ENCODE peak calls at places on chromosomes 11 and 22, in nine cellular contexts. P, E, L, N, O, G, H, K and I are unnamed samples.

GRCh38 chr11:79942071-79942470 is 501.2 kb upstream of the TENM4 start:
- DNase-seq in N (peak), E (no peak), G (peak), K (no peak), P (no peak), L (no peak), H (no peak), O (no peak), I (no peak)

GRCh38 chr11:48055292-48056132 is 75.2 kb downstream of the PTPRJ start:
- DNase-seq in L (peak), O (no peak), E (no peak), H (peak), K (no peak), P (no peak), G (peak), N (peak), I (peak)

GRCh38 chr11:19633276-19633675 is 79.4 kb upstream of the NAV2 start:
- DNase-seq in K (no peak), E (peak), G (no peak), H (peak), P (no peak), O (peak), L (no peak), N (no peak), I (no peak)

GRCh38 chr22:28231423-28231822 is 312.4 kb upstream of the PITPNB start:
- DNase-seq in H (peak), P (peak), K (no peak), O (no peak), G (peak), N (no peak), E (peak), L (no peak), I (no peak)

GRCh38 chr11:19661827-19662226 is 50.8 kb upstream of the NAV2 start:
- DNase-seq in G (no peak), O (no peak), K (no peak), E (no peak), N (no peak), P (no peak), L (no peak), H (no peak), I (no peak)

GRCh38 chr11:102390667-102391449 is 43.8 kb downstream of the BIRC2 start:
- DNase-seq in O (no peak), H (peak), E (peak), P (peak), G (peak), L (peak), N (peak), K (peak), I (peak)

GRCh38 chr11:88402784-88403183 is 65.2 kb upstream of the CTSC start:
- DNase-seq in H (peak), O (no peak), N (peak), L (no peak), P (no peak), E (peak), G (peak), K (no peak), I (no peak)

GRCh38 chr11:130804306-130805077 is 111.8 kb downstream of the SNX19 start:
- DNase-seq in E (no peak), K (no peak), N (no peak), O (no peak), P (no peak), L (peak), G (no peak), H (no peak), I (no peak)

GRCh38 chr11:132925825-132926469 is 606.4 kb downstream of the OPCML start:
- DNase-seq in K (peak), N (no peak), E (no peak), G (no peak), H (no peak), O (no peak), L (no peak), P (no peak), I (no peak)

GRCh38 chr11:77052531-77052930 is 14.2 kb upstream of the CAPN5 start:
- DNase-seq in H (no peak), K (no peak), O (no peak), P (no peak), E (no peak), N (no peak), L (no peak), G (no peak), I (no peak)

DNA sequence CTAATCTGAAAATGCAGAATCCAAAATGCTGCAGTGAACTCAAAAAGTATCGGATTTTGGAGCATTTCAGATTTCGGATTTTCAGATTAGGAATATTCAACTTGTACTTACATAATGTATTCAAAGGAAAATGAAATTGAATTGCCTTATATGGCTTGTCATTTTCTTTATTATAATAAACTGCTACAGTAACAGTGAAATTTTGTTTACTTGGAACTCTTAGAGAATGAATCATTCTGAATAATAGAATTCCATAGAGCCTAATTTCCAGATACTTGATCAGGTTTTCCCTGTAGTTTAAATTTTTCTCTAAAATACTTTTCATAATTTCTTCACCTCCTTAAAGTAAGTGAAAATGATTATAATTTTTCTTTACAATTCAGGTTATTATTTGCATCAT is 17.3 kb downstream of the TTC17 start:
- DNase-seq in H (no peak), N (no peak), K (no peak), E (no peak), G (no peak), P (no peak), L (no peak), O (no peak), I (no peak)
- H3K4me3 ChIP-seq in H (no peak), N (no peak), K (no peak), E (no peak), G (no peak), P (no peak), L (no peak), O (no peak), I (no peak)

DNA sequence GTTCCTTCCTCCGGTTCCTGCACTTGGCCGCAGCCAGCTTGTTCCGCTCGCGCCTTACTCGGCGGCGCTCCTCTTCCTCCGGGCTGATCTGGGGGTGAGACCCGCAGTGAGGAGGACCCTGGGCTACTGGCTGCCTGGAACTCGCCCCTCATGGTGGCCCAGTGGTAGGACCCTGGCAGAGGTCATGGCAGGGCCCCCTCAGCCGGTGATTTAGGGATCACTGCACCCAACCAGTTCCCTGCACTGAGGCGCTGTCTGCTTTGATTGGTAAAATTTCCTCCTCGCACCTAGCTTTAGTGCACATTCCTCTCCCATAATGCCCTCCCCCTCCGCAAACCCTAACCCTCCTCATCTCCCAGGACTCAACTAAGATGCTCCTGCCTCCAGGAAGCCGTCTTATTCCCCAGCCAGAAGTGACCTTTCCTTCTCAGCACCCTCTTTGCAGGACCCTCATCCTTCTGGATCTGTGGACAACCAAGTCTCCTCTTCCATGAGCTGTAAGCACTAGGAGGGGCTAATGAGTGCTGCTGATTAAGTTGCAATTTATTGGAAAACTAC is 3.6 kb downstream of the CCDC85B start:
- DNase-seq in G (no peak), P (no peak), K (no peak), H (no peak), L (peak), E (no peak), N (no peak), O (peak), I (no peak)
- H3K4me3 ChIP-seq in G (no peak), P (no peak), K (no peak), H (no peak), L (peak), E (no peak), N (no peak), O (no peak), I (peak)

GRCh38 chr11:119420631-119421030 is 2.3 kb downstream of the THY1 start:
- DNase-seq in N (no peak), G (no peak), H (no peak), P (no peak), O (no peak), L (no peak), K (no peak), E (no peak), I (no peak)
- H3K4me3 ChIP-seq in N (no peak), G (peak), H (no peak), P (peak), O (no peak), L (no peak), K (no peak), E (peak), I (no peak)

DNA sequence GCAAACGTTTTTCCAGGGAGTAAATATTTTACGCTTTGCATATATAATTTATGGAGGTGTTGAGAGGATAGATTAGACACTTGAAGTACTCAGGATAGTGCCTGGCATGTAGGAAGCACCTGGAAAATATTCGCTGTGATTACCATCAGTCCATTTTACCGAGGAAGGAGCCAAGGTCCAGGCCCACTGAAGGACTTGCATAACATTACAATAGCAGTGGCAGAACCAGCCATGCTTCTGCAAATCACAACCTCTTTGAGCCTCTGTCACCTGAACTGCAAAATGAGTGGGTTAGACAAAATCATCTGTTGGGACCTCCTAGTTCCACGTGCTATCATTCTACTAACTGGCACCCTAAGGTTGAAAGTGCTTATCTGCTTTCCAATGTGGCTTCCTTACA is 5.4 kb downstream of the FUT4 start:
- DNase-seq in L (no peak), E (no peak), O (no peak), G (no peak), H (no peak), P (no peak), N (no peak), K (no peak), I (no peak)
- H3K4me3 ChIP-seq in L (no peak), E (no peak), O (no peak), G (no peak), H (no peak), P (no peak), N (no peak), K (no peak), I (no peak)

DNA sequence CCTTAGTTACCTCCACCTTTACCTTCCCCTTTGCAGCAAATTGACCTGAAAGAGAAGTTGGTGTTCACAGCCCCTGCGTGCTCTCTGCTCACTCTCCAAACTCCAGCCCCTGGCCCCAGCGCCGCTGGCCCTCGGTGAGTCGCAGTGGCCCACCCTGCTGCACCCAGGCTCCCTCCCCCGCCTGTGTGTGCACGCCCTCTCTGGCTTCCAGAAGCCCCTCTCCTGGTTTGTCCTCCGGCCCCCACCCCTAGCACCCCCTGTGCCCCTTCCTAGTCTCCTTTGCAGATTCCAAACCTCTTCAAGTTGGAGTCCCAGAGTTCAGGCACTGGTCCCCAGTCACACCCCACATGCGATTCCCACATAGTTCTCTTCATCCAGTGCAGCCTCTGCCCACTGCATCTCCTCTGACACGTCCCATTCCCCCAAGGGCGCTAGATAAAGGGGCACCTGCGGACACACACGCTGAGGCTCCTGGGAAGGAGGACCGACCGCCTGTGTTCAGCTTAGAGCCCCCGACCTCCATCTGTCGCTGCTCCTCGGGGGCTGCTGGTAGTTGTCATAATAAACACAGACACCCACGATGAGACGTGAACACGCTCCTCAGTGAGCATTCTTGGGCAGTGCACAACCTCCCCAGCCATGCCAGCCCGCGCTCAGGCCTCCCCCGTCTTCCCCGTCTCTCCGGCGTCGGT is 1.5 kb upstream of the PHRF1 start:
- DNase-seq in L (no peak), H (no peak), O (no peak), G (no peak), K (no peak), P (no peak), E (no peak), N (no peak), I (no peak)
- H3K4me3 ChIP-seq in L (peak), H (peak), O (peak), G (peak), K (peak), P (peak), E (peak), N (peak), I (peak)

DNA sequence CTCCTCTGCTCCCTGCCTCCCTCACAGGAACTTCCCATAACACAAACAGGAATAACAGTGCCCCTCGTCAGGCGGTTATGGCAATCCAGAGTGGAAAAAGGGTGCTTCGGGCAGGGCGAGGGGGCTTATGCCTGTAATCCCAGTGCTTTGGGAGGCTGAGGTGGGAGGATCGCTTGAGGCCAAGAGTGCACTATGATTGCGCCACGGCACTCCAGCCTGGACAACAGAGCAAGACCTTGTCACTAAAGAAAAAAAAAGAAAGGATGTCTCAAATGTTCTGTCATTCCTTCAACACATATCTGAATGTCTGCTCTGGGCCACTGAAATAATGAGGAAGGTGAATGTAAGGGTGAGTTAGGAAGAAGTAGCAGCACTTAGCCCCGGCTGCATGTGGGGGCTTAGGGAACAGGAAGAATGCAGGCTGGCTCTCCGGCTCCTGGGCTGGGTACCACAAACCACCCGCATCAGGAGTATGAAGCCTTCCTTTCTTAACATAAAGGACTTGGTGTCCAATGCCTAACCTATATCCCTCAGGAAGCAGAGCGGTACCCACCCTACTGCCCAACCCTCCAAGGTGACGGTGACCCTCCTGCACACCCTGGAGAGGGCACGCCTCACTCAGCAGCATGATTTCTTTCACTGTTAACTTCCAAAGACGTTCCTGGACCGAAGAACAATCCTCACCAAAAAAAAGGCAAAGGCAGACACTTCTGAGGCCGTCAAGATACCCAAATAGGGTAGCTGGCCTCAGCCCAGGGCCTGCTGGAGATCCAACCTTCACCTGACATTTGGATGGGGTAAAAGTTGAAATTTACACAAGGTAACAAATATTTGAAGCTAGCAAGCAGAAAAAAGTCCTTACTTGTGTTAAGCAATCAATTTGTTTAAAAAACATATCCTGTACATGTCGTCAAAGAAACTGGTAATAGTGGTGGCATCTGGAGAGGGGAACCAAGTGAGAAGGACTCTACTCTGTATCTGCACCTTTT is 3.8 kb downstream of the CPT1A start:
- DNase-seq in L (no peak), O (no peak), E (no peak), K (peak), H (no peak), G (no peak), N (no peak), P (no peak), I (no peak)
- H3K4me3 ChIP-seq in L (no peak), O (no peak), E (peak), K (no peak), H (no peak), G (no peak), N (no peak), P (no peak), I (peak)

GRCh38 chr22:23215294-23216204 is 35.2 kb downstream of the BCR start:
- DNase-seq in O (no peak), E (peak), N (peak), P (no peak), K (no peak), H (no peak), L (no peak), G (peak), I (no peak)
- H3K4me3 ChIP-seq in O (no peak), E (no peak), N (no peak), P (no peak), K (no peak), H (no peak), L (no peak), G (no peak), I (peak)

DNA sequence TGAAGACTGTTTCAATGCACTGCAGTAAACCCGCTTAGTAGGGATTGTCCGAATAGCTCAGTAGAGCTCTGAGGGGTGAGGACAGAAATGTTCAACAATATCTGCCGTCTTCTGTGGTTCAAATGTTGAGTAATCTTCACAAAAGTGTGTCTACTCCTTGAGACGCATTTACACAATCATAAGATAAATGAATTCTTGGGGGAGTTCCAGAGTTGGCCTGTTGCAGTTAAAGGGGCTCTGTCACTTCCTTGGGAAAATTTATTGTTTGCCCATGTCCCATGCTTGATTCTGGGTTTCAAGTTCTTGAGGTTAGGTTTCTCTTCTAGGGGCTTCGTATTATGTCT is 614 bp downstream of the ANO3 start:
- DNase-seq in N (no peak), P (no peak), E (no peak), K (no peak), G (no peak), O (no peak), L (no peak), H (no peak), I (no peak)
- H3K4me3 ChIP-seq in N (no peak), P (peak), E (no peak), K (no peak), G (no peak), O (no peak), L (no peak), H (no peak), I (no peak)

DNA sequence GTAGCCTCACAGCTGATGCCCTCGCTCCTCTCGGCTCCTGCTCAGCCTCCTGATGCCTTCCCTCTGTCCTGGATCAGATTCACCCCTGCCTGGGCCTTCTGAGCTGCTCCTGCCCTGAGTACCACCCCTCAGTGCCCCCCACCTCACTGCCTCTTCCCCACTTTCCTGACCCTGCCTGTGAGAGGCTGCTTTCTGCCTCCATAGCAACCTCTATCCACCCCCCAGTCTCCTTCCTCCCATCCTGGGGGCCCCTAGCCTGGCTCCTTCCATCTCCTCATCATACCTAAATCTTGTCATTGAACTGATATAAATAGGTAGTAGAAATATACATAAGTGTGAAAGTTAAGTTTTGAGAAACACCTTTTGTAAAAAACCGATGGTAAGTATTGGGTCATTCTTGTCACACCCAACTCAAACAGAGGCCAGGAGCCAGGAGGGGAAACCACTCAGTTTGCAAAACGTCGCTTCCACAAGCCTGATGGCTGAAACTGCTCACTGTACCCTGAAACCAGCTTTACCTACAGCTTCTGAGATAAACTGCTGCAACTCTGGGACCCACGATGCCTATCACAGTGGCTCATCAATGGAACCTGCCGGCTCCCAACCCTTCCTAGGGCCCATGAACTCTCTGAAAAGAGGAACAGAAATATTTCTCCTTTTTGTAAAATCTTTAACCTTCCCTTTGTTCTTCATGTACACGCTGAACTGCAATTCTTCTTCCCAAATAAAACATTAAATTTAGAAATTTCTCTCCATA is 4.8 kb upstream of the APOBEC3H start:
- DNase-seq in G (no peak), K (no peak), O (no peak), N (no peak), P (no peak), L (peak), H (no peak), E (no peak), I (peak)
- H3K4me3 ChIP-seq in G (no peak), K (no peak), O (no peak), N (no peak), P (no peak), L (no peak), H (no peak), E (no peak), I (no peak)